ENCODE peak calls at places on chromosomes 4 and X, in eight cellular contexts. N is fibroblast of pulmonary artery, G is astrocyte of the cerebellum, E is psoas muscle, T is GM06990, I is cardiac fibroblast, P is kidney epithelial cell, H is GM12864. O is an unnamed sample.

GRCh38 chr4:5133933-5134594 is 82.8 kb downstream of the STK32B start:
- DNase-seq in N (no peak), G (no peak), E (no peak), T (no peak), I (no peak), P (no peak), H (no peak), O (no peak)

GRCh38 chr4:76251448-76252270 is at the start of gene FAM47E:
- DNase-seq in N (peak), G (no peak), E (peak), T (peak), I (peak), P (peak), H (no peak), O (no peak)

GRCh38 chrX:151687635-151688034 is 7.6 kb upstream of the PRRG3 start:
- DNase-seq in N (no peak), G (no peak), E (no peak), T (no peak), I (no peak), P (no peak), H (no peak), O (no peak)

GRCh38 chr4:84809946-84810345 is 156.5 kb downstream of the WDFY3 start:
- DNase-seq in N (no peak), G (no peak), E (no peak), T (no peak), I (no peak), P (no peak), H (no peak), O (no peak)

GRCh38 chrX:70038515-70038914 is 11.2 kb downstream of the AWAT2 start:
- DNase-seq in N (no peak), G (no peak), E (no peak), T (no peak), I (no peak), P (no peak), H (no peak), O (no peak)

GRCh38 chrX:21873063-21873785 is 17.4 kb downstream of the YY2 start:
- DNase-seq in N (peak), G (no peak), E (no peak), T (no peak), I (peak), P (no peak), H (no peak), O (no peak)

GRCh38 chr4:168265327-168265726 is 53.2 kb downstream of the DDX60 start:
- DNase-seq in N (no peak), G (no peak), E (no peak), T (no peak), I (no peak), P (no peak), H (no peak), O (no peak)

GRCh38 chr4:107183155-107183774 is 147.2 kb upstream of the DKK2 start:
- DNase-seq in N (peak), G (peak), E (no peak), T (peak), I (peak), P (peak), H (peak), O (peak)

GRCh38 chr4:168811793-168812651 is 198.0 kb downstream of the CBR4 start:
- DNase-seq in N (peak), G (no peak), E (no peak), T (no peak), I (peak), P (no peak), H (no peak), O (no peak)

GRCh38 chrX:43269201-43269600 is 386.9 kb upstream of the MAOA start:
- DNase-seq in N (peak), G (no peak), E (no peak), T (no peak), I (no peak), P (no peak), H (no peak), O (no peak)

GRCh38 chrX:86981326-86981890 is 536.2 kb upstream of the KLHL4 start:
- DNase-seq in N (no peak), G (no peak), E (no peak), T (no peak), I (no peak), P (no peak), H (no peak), O (no peak)

GRCh38 chrX:39890807-39891206 is 207.0 kb downstream of the BCOR start:
- DNase-seq in N (no peak), G (no peak), E (no peak), T (no peak), I (no peak), P (no peak), H (no peak), O (no peak)

GRCh38 chrX:143664302-143664701 is 28.4 kb upstream of the SLITRK4 start:
- DNase-seq in N (peak), G (no peak), E (no peak), T (no peak), I (peak), P (no peak), H (no peak), O (no peak)
- TF ChIP-seq CTCF in N (peak), G (peak), E (peak), T (peak), I (peak), P (peak), H (peak), O (peak)

GRCh38 chr4:146243141-146243882 is 29.0 kb downstream of the REELD1 start:
- DNase-seq in N (peak), G (no peak), E (no peak), T (peak), I (no peak), P (no peak), H (peak), O (no peak)
- TF ChIP-seq CTCF in N (no peak), G (peak), E (peak), T (peak), I (peak), P (peak), H (peak), O (peak)

GRCh38 chrX:31266172-31267076 is 194.6 kb upstream of the FTHL17 start:
- DNase-seq in N (peak), G (no peak), E (peak), T (peak), I (peak), P (no peak), H (no peak), O (no peak)
- TF ChIP-seq CTCF in N (no peak), G (no peak), E (no peak), T (no peak), I (no peak), P (no peak), H (no peak), O (no peak)

GRCh38 chr4:182832352-182833120 is 84.7 kb downstream of the DCTD start:
- DNase-seq in N (no peak), G (no peak), E (no peak), T (no peak), I (no peak), P (no peak), H (no peak), O (no peak)

GRCh38 chr4:182837831-182838230 is 79.4 kb downstream of the DCTD start:
- DNase-seq in N (no peak), G (no peak), E (no peak), T (no peak), I (no peak), P (no peak), H (no peak), O (no peak)

GRCh38 chr4:182839256-182839655 is 77.9 kb downstream of the DCTD start:
- DNase-seq in N (no peak), G (no peak), E (no peak), T (no peak), I (no peak), P (no peak), H (no peak), O (no peak)

GRCh38 chr4:182831376-182831775 is 85.8 kb downstream of the DCTD start:
- DNase-seq in N (no peak), G (no peak), E (no peak), T (no peak), I (no peak), P (no peak), H (no peak), O (no peak)

DNA sequence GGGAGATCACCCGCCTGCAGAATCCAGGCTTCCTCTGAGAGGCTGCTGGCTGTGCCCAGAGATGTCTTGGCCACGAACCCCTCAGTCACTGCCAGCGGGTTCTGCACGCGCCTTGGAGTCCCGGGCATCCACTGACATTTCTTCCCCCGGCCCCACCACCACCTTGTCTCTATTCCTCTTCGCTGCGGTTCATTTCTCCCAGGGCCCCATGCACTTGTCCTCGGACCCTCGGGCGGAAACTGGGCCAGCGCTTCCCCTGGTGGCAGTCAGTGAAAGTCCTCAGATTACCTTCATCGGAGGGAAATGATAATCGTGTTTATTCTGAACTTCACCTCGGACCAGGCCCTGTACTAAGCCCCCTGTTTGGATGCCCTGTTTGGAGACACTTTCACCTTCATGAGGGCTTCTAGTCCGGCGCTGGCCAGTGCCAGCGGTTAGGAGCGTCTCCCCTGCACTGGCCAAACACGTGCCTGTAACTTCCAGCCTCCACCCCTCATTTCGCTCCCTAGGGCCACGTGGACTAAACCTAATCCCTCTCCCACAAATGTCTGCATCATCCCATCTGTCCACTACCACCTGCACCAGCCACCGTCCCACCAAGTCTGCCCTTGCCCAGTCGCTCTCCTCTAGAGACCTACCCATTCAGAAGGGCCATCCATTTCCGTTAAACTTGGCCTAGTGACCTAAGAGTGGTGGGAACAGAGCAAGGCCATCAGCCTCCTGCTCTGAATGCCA is 82.0 kb downstream of the DCTD start:
- DNase-seq in N (no peak), G (no peak), E (no peak), T (no peak), I (no peak), P (no peak), H (no peak), O (no peak)
- TF ChIP-seq CTCF in N (no peak), G (peak), E (no peak), T (no peak), I (no peak), P (no peak), H (no peak), O (no peak)

DNA sequence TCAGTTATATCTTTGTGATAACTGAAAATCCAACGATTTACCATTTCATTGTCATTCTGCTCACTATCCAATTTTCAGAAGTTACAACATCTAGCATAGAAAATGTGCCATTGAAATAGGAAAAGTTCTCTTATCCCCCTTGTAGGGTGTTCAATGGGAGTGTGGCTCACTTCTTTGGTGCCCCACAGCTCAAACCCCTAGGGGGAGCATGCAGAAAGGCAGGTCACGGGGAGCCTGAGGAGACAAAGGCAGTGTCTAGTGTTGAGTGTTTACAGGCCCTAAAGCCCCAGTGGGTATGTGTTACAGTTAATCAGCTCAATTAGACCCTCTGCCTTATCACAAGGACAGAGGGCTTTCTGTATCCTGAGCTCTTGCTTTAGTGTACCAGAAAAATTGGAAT is 243.4 kb upstream of the GRID2 start:
- DNase-seq in N (no peak), G (no peak), E (no peak), T (no peak), I (no peak), P (no peak), H (no peak), O (no peak)
- TF ChIP-seq CTCF in N (no peak), G (no peak), E (no peak), T (no peak), I (no peak), P (no peak), H (no peak), O (no peak)

GRCh38 chr4:2811830-2812599 is 19.1 kb downstream of the SH3BP2 start:
- DNase-seq in N (peak), G (no peak), E (peak), T (peak), I (peak), P (peak), H (no peak), O (no peak)
- TF ChIP-seq CTCF in N (no peak), G (no peak), E (no peak), T (no peak), I (no peak), P (no peak), H (no peak), O (no peak)

DNA sequence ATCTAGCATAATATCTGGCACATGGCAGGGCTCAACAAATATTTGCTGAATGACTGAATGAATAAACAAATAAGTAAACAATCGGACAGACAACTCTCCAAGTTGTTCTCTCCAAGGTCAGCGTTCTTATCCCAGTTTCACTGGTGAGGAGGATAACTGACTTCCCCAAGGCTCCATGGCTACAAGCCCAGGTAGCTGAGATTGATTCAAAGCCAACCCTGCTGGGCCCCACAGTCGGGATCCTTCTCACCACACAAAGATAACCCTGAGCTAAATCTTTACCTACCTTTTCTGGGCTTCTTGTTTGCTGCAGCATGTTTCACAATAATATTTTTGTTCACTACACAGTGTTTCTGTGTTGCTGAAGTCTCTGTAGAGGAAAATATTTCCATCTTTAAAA is 54.9 kb downstream of the USP46 start:
- DNase-seq in N (no peak), G (no peak), E (no peak), T (no peak), I (no peak), P (no peak), H (no peak), O (no peak)
- TF ChIP-seq CTCF in N (no peak), G (no peak), E (no peak), T (no peak), I (no peak), P (no peak), H (no peak), O (no peak)

GRCh38 chrX:3017492-3017891 is 11.1 kb downstream of the ARSH start:
- DNase-seq in N (no peak), G (no peak), E (no peak), T (no peak), I (no peak), P (no peak), H (no peak), O (no peak)
- TF ChIP-seq CTCF in N (no peak), G (no peak), E (no peak), T (no peak), I (no peak), P (no peak), H (no peak), O (no peak)

O was measured in AG09319.